ENCODE peak calls at places on chromosomes 5 and 9, in four cellular contexts. One of them, this sample, is unnamed.

GRCh38 chr5:55316842-55317241 is 9.1 kb downstream of the MTREX start:
- DNase-seq in CD4-positive, alpha-beta T cell: no peak
- DNase-seq in GM10248: no peak
- DNase-seq in PC-3: no peak
- DNase-seq in this sample: no peak

GRCh38 chr5:83077662-83078261 is 415 bp downstream of the XRCC4 start:
- DNase-seq in CD4-positive, alpha-beta T cell: no peak
- DNase-seq in GM10248: no peak
- DNase-seq in PC-3: no peak
- DNase-seq in this sample: no peak

GRCh38 chr5:92374859-92375258 is 991.7 kb upstream of the ARRDC3 start:
- DNase-seq in CD4-positive, alpha-beta T cell: no peak
- DNase-seq in GM10248: no peak
- DNase-seq in PC-3: no peak
- DNase-seq in this sample: no peak

GRCh38 chr5:16736158-16736994 is 119.6 kb upstream of the RETREG1 start:
- DNase-seq in CD4-positive, alpha-beta T cell: no peak
- DNase-seq in GM10248: no peak
- DNase-seq in PC-3: peak; percentile 83
- DNase-seq in this sample: no peak

GRCh38 chr5:145996135-145996534 is 59.8 kb downstream of the SH3RF2 start:
- DNase-seq in CD4-positive, alpha-beta T cell: no peak
- DNase-seq in GM10248: no peak
- DNase-seq in PC-3: no peak
- DNase-seq in this sample: no peak

GRCh38 chr9:93111371-93112115 is 15.5 kb downstream of the CARD19 start:
- DNase-seq in CD4-positive, alpha-beta T cell: no peak
- DNase-seq in GM10248: no peak
- DNase-seq in PC-3: peak; percentile 88
- DNase-seq in this sample: peak; percentile 21

GRCh38 chr9:6893350-6894131 is 135.8 kb downstream of the KDM4C start:
- DNase-seq in CD4-positive, alpha-beta T cell: no peak
- DNase-seq in GM10248: no peak
- DNase-seq in PC-3: no peak
- DNase-seq in this sample: no peak

GRCh38 chr9:96661711-96662110 is 6.6 kb upstream of the PRXL2C start:
- DNase-seq in CD4-positive, alpha-beta T cell: no peak
- DNase-seq in GM10248: no peak
- DNase-seq in PC-3: no peak
- DNase-seq in this sample: no peak

GRCh38 chr5:110414360-110414759 is 312.1 kb downstream of the TMEM232 start:
- DNase-seq in CD4-positive, alpha-beta T cell: no peak
- DNase-seq in GM10248: peak; percentile 25
- DNase-seq in PC-3: peak; percentile 31
- DNase-seq in this sample: no peak

GRCh38 chr5:135367070-135367469 is 32.0 kb downstream of the MACROH2A1 start:
- DNase-seq in CD4-positive, alpha-beta T cell: no peak
- DNase-seq in GM10248: no peak
- DNase-seq in PC-3: no peak
- DNase-seq in this sample: no peak

GRCh38 chr5:80597500-80597899 is 27.4 kb upstream of the ANKRD34B start:
- DNase-seq in CD4-positive, alpha-beta T cell: no peak
- DNase-seq in GM10248: no peak
- DNase-seq in PC-3: no peak
- DNase-seq in this sample: no peak

GRCh38 chr9:99031319-99031718 is 73.6 kb upstream of the TGFBR1 start:
- DNase-seq in CD4-positive, alpha-beta T cell: no peak
- DNase-seq in GM10248: no peak
- DNase-seq in PC-3: no peak
- DNase-seq in this sample: no peak

GRCh38 chr5:67619636-67620035 is 423.0 kb upstream of the CD180 start:
- DNase-seq in CD4-positive, alpha-beta T cell: no peak
- DNase-seq in GM10248: no peak
- DNase-seq in PC-3: no peak
- DNase-seq in this sample: no peak

GRCh38 chr5:175772747-175773533 is 98.4 kb upstream of the CPLX2 start:
- DNase-seq in CD4-positive, alpha-beta T cell: no peak
- DNase-seq in GM10248: no peak
- DNase-seq in PC-3: no peak
- DNase-seq in this sample: no peak

GRCh38 chr5:45277860-45278259 is 418.3 kb downstream of the HCN1 start:
- DNase-seq in CD4-positive, alpha-beta T cell: no peak
- DNase-seq in GM10248: no peak
- DNase-seq in PC-3: no peak
- DNase-seq in this sample: no peak

GRCh38 chr5:82244854-82245635 is 33.1 kb downstream of the RPS23 start:
- DNase-seq in CD4-positive, alpha-beta T cell: no peak
- DNase-seq in GM10248: no peak
- DNase-seq in PC-3: no peak
- DNase-seq in this sample: no peak

GRCh38 chr5:127550652-127551409 is 33.4 kb downstream of the PRRC1 start:
- DNase-seq in CD4-positive, alpha-beta T cell: no peak
- DNase-seq in GM10248: no peak
- DNase-seq in PC-3: no peak
- DNase-seq in this sample: no peak

GRCh38 chr5:81121836-81122235 is 111.3 kb upstream of the CKMT2 start:
- DNase-seq in CD4-positive, alpha-beta T cell: no peak
- DNase-seq in GM10248: no peak
- DNase-seq in PC-3: no peak
- DNase-seq in this sample: no peak

GRCh38 chr9:72749276-72749675 is 203.6 kb downstream of the ALDH1A1 start:
- DNase-seq in CD4-positive, alpha-beta T cell: no peak
- DNase-seq in GM10248: no peak
- DNase-seq in PC-3: no peak
- DNase-seq in this sample: no peak

GRCh38 chr5:159318448-159318847 is 11.8 kb downstream of the IL12B start:
- DNase-seq in CD4-positive, alpha-beta T cell: no peak
- DNase-seq in GM10248: no peak
- DNase-seq in PC-3: no peak
- DNase-seq in this sample: no peak

GRCh38 chr5:180799194-180799593 is 3.4 kb downstream of the MGAT1 start:
- DNase-seq in CD4-positive, alpha-beta T cell: no peak
- DNase-seq in GM10248: no peak
- DNase-seq in PC-3: peak; percentile 49
- DNase-seq in this sample: no peak

GRCh38 chr9:107976767-107977166 is 487.2 kb upstream of the KLF4 start:
- DNase-seq in CD4-positive, alpha-beta T cell: no peak
- DNase-seq in GM10248: no peak
- DNase-seq in PC-3: no peak
- DNase-seq in this sample: no peak

GRCh38 chr5:135149956-135150723 is 116.1 kb upstream of the PITX1 start:
- DNase-seq in CD4-positive, alpha-beta T cell: no peak
- DNase-seq in GM10248: no peak
- DNase-seq in PC-3: no peak
- DNase-seq in this sample: no peak

GRCh38 chr9:34550681-34551270 is 28.0 kb upstream of the ENHO start:
- DNase-seq in CD4-positive, alpha-beta T cell: no peak
- DNase-seq in GM10248: no peak
- DNase-seq in PC-3: no peak
- DNase-seq in this sample: no peak

GRCh38 chr9:96596601-96597111 is 23.0 kb downstream of the CDC14B start:
- DNase-seq in CD4-positive, alpha-beta T cell: no peak
- DNase-seq in GM10248: no peak
- DNase-seq in PC-3: no peak
- DNase-seq in this sample: no peak

GRCh38 chr5:69414885-69415583 is at the start of gene MARVELD2:
- DNase-seq in CD4-positive, alpha-beta T cell: peak; percentile 38
- DNase-seq in GM10248: peak; percentile 70
- DNase-seq in PC-3: peak; percentile 90
- DNase-seq in this sample: peak; percentile 26

GRCh38 chr5:141843156-141843927 is 34.9 kb downstream of the PCDH1 start:
- DNase-seq in CD4-positive, alpha-beta T cell: no peak
- DNase-seq in GM10248: no peak
- DNase-seq in PC-3: no peak
- DNase-seq in this sample: no peak

GRCh38 chr5:172417983-172418630 is 36.2 kb downstream of the SH3PXD2B start:
- DNase-seq in CD4-positive, alpha-beta T cell: no peak
- DNase-seq in GM10248: no peak
- DNase-seq in PC-3: peak; percentile 13
- DNase-seq in this sample: peak; percentile 76

GRCh38 chr9:104895572-104895971 is 32.4 kb downstream of the ABCA1 start:
- DNase-seq in CD4-positive, alpha-beta T cell: no peak
- DNase-seq in GM10248: no peak
- DNase-seq in PC-3: peak; percentile 59
- DNase-seq in this sample: no peak

GRCh38 chr9:77841739-77842386 is 189.7 kb downstream of the GNAQ start:
- DNase-seq in CD4-positive, alpha-beta T cell: no peak
- DNase-seq in GM10248: no peak
- DNase-seq in PC-3: peak; percentile 16
- DNase-seq in this sample: no peak

GRCh38 chr5:14871573-14872069 is at the start of gene ANKH:
- DNase-seq in CD4-positive, alpha-beta T cell: peak; percentile 82
- DNase-seq in GM10248: peak; percentile 89
- DNase-seq in PC-3: peak; percentile 83
- DNase-seq in this sample: no peak
- TF ChIP-seq CTCF in CD4-positive, alpha-beta T cell: no peak
- TF ChIP-seq CTCF in GM10248: peak; percentile 83
- TF ChIP-seq CTCF in PC-3: no peak
- TF ChIP-seq CTCF in this sample: no peak

GRCh38 chr9:132670816-132671371 is 630 bp downstream of the GTF3C4 start:
- DNase-seq in CD4-positive, alpha-beta T cell: peak; percentile 37
- DNase-seq in GM10248: peak; percentile 45
- DNase-seq in PC-3: peak; percentile 4
- DNase-seq in this sample: no peak

GRCh38 chr9:132670359-132670815 is at the start of gene GTF3C4:
- DNase-seq in CD4-positive, alpha-beta T cell: peak; percentile 83
- DNase-seq in GM10248: peak; percentile 93
- DNase-seq in PC-3: peak; percentile 61
- DNase-seq in this sample: peak; percentile 83

GRCh38 chr9:132671620-132672412 is 1.6 kb downstream of the GTF3C4 start:
- DNase-seq in CD4-positive, alpha-beta T cell: no peak
- DNase-seq in GM10248: no peak
- DNase-seq in PC-3: no peak
- DNase-seq in this sample: no peak

GRCh38 chr9:132669329-132669635 is 501 bp downstream of the DDX31 start:
- DNase-seq in CD4-positive, alpha-beta T cell: no peak
- DNase-seq in GM10248: no peak
- DNase-seq in PC-3: no peak
- DNase-seq in this sample: no peak

DNA sequence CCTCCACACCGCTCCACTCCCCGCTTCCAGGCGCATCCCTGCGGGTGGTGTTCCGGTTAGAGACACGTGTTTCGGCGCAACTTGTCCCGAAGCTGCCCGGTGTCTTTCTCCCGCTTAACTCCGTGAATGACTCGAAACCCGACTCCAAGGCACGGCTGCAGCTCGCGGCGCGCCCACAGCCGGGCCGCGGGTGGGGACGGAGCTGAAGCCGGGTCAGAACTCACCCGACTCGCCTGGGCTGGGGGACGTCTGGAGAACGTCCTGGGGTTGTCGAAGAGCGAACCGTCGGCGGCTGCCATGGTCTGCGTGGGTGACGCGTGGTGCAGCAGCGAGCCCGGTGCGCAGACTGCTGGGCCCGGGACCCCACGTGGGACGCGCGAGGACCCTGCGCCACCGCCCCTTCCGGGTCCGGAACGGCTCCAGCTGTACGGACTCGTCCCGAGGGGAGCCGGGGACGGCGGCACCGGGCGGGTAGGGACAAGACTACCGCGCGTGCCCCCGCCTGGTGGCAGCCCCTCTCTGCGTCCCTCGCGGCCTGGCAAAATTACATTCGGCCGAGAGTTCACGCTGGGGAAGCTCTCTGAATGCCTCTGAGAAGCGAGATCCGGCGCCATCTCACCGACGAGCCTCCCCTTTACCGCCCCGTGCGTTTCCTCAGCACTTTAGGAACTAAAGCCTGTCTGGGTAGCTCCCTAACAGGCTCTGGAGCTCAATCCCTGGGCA is at the start of gene DDX31:
- DNase-seq in CD4-positive, alpha-beta T cell: peak; percentile 81
- DNase-seq in GM10248: peak; percentile 95
- DNase-seq in PC-3: peak; percentile 65
- DNase-seq in this sample: peak; percentile 41
- TF ChIP-seq CTCF in CD4-positive, alpha-beta T cell: no peak
- TF ChIP-seq CTCF in GM10248: no peak
- TF ChIP-seq CTCF in PC-3: no peak
- TF ChIP-seq CTCF in this sample: no peak

GRCh38 chr9:76464706-76465105 is 5.7 kb downstream of the GCNT1 start:
- DNase-seq in CD4-positive, alpha-beta T cell: no peak
- DNase-seq in GM10248: no peak
- DNase-seq in PC-3: no peak
- DNase-seq in this sample: no peak

GRCh38 chr9:76458903-76459690 is at the start of gene GCNT1:
- DNase-seq in CD4-positive, alpha-beta T cell: peak; percentile 82
- DNase-seq in GM10248: peak; percentile 95
- DNase-seq in PC-3: peak; percentile 83
- DNase-seq in this sample: peak; percentile 69

GRCh38 chr9:76463211-76463610 is 4.2 kb downstream of the GCNT1 start:
- DNase-seq in CD4-positive, alpha-beta T cell: no peak
- DNase-seq in GM10248: peak; percentile 28
- DNase-seq in PC-3: no peak
- DNase-seq in this sample: no peak

GRCh38 chr9:76456202-76456926 is 2.6 kb upstream of the GCNT1 start:
- DNase-seq in CD4-positive, alpha-beta T cell: peak; percentile 35
- DNase-seq in GM10248: peak; percentile 26
- DNase-seq in PC-3: peak; percentile 7
- DNase-seq in this sample: no peak

GRCh38 chr9:76459691-76460635 is 981 bp downstream of the GCNT1 start:
- DNase-seq in CD4-positive, alpha-beta T cell: no peak
- DNase-seq in GM10248: no peak
- DNase-seq in PC-3: peak; percentile 43
- DNase-seq in this sample: peak; percentile 29
- TF ChIP-seq CTCF in CD4-positive, alpha-beta T cell: no peak
- TF ChIP-seq CTCF in GM10248: no peak
- TF ChIP-seq CTCF in PC-3: peak; percentile 45
- TF ChIP-seq CTCF in this sample: no peak

DNA sequence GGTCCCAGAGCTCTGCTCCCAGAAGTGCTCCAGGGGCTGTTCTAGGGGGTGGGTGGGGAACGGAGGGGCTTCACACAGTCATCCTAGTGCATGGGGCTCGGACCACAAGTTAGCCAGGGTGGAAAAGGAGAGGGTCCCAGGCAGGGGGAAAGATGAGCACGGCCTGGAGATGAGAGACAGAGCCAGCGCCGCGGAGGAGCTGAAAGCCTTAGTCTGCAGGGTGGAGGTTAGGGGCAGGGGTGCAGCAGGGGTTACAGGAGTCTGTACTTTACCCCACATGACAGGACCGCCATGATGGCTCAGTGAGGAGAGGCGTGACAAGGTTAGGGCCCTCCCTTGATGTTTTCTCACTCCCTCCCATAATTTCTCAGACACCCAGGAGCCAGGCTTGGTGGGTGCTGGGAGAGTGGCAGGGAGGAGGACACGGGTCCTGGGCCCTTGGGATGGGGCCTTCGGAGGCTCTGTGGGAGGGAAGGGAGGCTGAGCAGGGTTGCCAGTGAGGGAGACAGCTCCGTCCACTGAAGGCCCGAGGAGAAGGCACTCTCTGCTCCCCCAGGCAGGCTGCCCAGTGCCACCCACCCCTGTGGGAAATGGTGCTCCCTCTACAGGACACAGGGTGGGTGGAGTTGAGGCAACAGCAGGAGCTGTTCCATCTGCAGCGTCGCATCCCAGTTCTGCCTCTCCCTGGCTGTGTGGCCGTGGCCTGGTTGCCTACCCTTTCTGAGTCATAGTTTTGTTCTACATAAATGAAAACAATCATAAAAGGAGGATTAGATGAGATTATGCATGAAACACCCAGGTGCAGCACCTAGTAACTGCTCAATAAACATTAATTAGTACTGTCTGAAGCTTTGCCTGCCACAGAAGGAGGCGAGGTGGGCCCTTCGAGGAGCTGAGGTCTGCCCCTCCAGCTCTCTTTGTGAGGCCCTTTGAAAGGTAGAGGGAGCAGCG is 66.2 kb downstream of the NDST1 start:
- DNase-seq in CD4-positive, alpha-beta T cell: no peak
- DNase-seq in GM10248: no peak
- DNase-seq in PC-3: no peak
- DNase-seq in this sample: no peak
- TF ChIP-seq CTCF in CD4-positive, alpha-beta T cell: no peak
- TF ChIP-seq CTCF in GM10248: no peak
- TF ChIP-seq CTCF in PC-3: peak; percentile 29
- TF ChIP-seq CTCF in this sample: no peak

This sample was measured in omental fat pad.